ENCODE peak calls at places on chromosomes 16 and 17, in nine cellular contexts. One of them, this sample, is unnamed.

GRCh38 chr16:84138824-84139627 is 6.0 kb downstream of the HSDL1 start:
- DNase-seq in BJ: no peak
- DNase-seq in skeletal muscle cell: no peak
- DNase-seq in activated CD4-positive, alpha-beta T cell treated with anti-CD3 and anti-CD28 coated beads for 48 hours: peak; percentile 54
- DNase-seq in substantia nigra: no peak
- DNase-seq in heart left ventricle: no peak
- DNase-seq in NCI-H1694 treated with DMSO at 0.1 percent for 48 hours: no peak
- DNase-seq in NAMALWA: no peak
- DNase-seq in EH: peak; percentile 61
- DNase-seq in this sample: peak; percentile 53

GRCh38 chr17:76700627-76701470 is 9.9 kb downstream of the MXRA7 start:
- DNase-seq in NAMALWA: no peak
- DNase-seq in heart left ventricle: peak; percentile 86
- DNase-seq in BJ: peak; percentile 70
- DNase-seq in EH: peak; percentile 91
- DNase-seq in substantia nigra: no peak
- DNase-seq in skeletal muscle cell: peak; percentile 66
- DNase-seq in NCI-H1694 treated with DMSO at 0.1 percent for 48 hours: peak; percentile 8
- DNase-seq in activated CD4-positive, alpha-beta T cell treated with anti-CD3 and anti-CD28 coated beads for 48 hours: no peak
- DNase-seq in this sample: peak; percentile 82

GRCh38 chr16:89313583-89313982 is 96.1 kb downstream of the ZNF778 start:
- DNase-seq in EH: no peak
- DNase-seq in skeletal muscle cell: no peak
- DNase-seq in NAMALWA: no peak
- DNase-seq in activated CD4-positive, alpha-beta T cell treated with anti-CD3 and anti-CD28 coated beads for 48 hours: no peak
- DNase-seq in heart left ventricle: no peak
- DNase-seq in BJ: no peak
- DNase-seq in NCI-H1694 treated with DMSO at 0.1 percent for 48 hours: no peak
- DNase-seq in substantia nigra: no peak
- DNase-seq in this sample: no peak

GRCh38 chr17:77528516-77529327 is 388.0 kb downstream of the SEC14L1 start:
- DNase-seq in activated CD4-positive, alpha-beta T cell treated with anti-CD3 and anti-CD28 coated beads for 48 hours: peak; percentile 59
- DNase-seq in BJ: no peak
- DNase-seq in EH: no peak
- DNase-seq in substantia nigra: no peak
- DNase-seq in heart left ventricle: no peak
- DNase-seq in skeletal muscle cell: no peak
- DNase-seq in NCI-H1694 treated with DMSO at 0.1 percent for 48 hours: peak; percentile 83
- DNase-seq in NAMALWA: no peak
- DNase-seq in this sample: peak; percentile 52

GRCh38 chr16:66578596-66579531 is at the start of gene CMTM2:
- DNase-seq in skeletal muscle cell: no peak
- DNase-seq in EH: no peak
- DNase-seq in NAMALWA: no peak
- DNase-seq in substantia nigra: no peak
- DNase-seq in BJ: no peak
- DNase-seq in activated CD4-positive, alpha-beta T cell treated with anti-CD3 and anti-CD28 coated beads for 48 hours: no peak
- DNase-seq in heart left ventricle: no peak
- DNase-seq in NCI-H1694 treated with DMSO at 0.1 percent for 48 hours: no peak
- DNase-seq in this sample: peak; percentile 44

GRCh38 chr17:35242805-35243458 is at the start of gene SLFN5:
- DNase-seq in EH: peak; percentile 92
- DNase-seq in NCI-H1694 treated with DMSO at 0.1 percent for 48 hours: peak; percentile 11
- DNase-seq in heart left ventricle: peak; percentile 94
- DNase-seq in substantia nigra: peak; percentile 88
- DNase-seq in BJ: peak; percentile 69
- DNase-seq in skeletal muscle cell: peak; percentile 66
- DNase-seq in NAMALWA: peak; percentile 86
- DNase-seq in activated CD4-positive, alpha-beta T cell treated with anti-CD3 and anti-CD28 coated beads for 48 hours: peak; percentile 95
- DNase-seq in this sample: peak; percentile 96

GRCh38 chr17:1931759-1932579 is 93.2 kb downstream of the RTN4RL1 start:
- DNase-seq in substantia nigra: peak; percentile 32
- DNase-seq in NAMALWA: no peak
- DNase-seq in activated CD4-positive, alpha-beta T cell treated with anti-CD3 and anti-CD28 coated beads for 48 hours: no peak
- DNase-seq in heart left ventricle: peak; percentile 35
- DNase-seq in BJ: no peak
- DNase-seq in skeletal muscle cell: no peak
- DNase-seq in EH: peak; percentile 29
- DNase-seq in NCI-H1694 treated with DMSO at 0.1 percent for 48 hours: peak; percentile 63
- DNase-seq in this sample: peak; percentile 76

GRCh38 chr16:16133943-16134604 is 89.2 kb downstream of the ABCC6 start:
- DNase-seq in BJ: no peak
- DNase-seq in NCI-H1694 treated with DMSO at 0.1 percent for 48 hours: no peak
- DNase-seq in NAMALWA: no peak
- DNase-seq in substantia nigra: no peak
- DNase-seq in EH: no peak
- DNase-seq in skeletal muscle cell: no peak
- DNase-seq in activated CD4-positive, alpha-beta T cell treated with anti-CD3 and anti-CD28 coated beads for 48 hours: no peak
- DNase-seq in heart left ventricle: no peak
- DNase-seq in this sample: peak; percentile 11

GRCh38 chr16:2086136-2086742 is 38.5 kb downstream of the TSC2 start:
- DNase-seq in skeletal muscle cell: no peak
- DNase-seq in BJ: no peak
- DNase-seq in activated CD4-positive, alpha-beta T cell treated with anti-CD3 and anti-CD28 coated beads for 48 hours: no peak
- DNase-seq in EH: no peak
- DNase-seq in substantia nigra: no peak
- DNase-seq in heart left ventricle: no peak
- DNase-seq in NCI-H1694 treated with DMSO at 0.1 percent for 48 hours: no peak
- DNase-seq in NAMALWA: no peak
- DNase-seq in this sample: no peak